ENCODE peak calls at places on chromosomes 16 and 17, in seven cellular contexts. I is stimulated activated naive CD8-positive, alpha-beta T cell treated with anti-CD3 and anti-CD28 coated beads, Interleukin-15, amount 100 ng/mL, for 72 hours; M is heart right ventricle; J is breast epithelium; C is GM13976; X is adrenal gland; P is uterus. E is an unnamed sample.

GRCh38 chr16:49365711-49366509 is 7.7 kb upstream of the C16orf78 start:
- DNase-seq in I (no peak), M (no peak), J (no peak), C (no peak), X (no peak), P (no peak), E (no peak)

GRCh38 chr17:9309216-9309615 is 266.4 kb downstream of the STX8 start:
- DNase-seq in I (no peak), M (no peak), J (no peak), C (no peak), X (no peak), P (no peak), E (no peak)

GRCh38 chr17:65035191-65035590 is 21.3 kb downstream of the GNA13 start:
- DNase-seq in I (no peak), M (no peak), J (no peak), C (no peak), X (no peak), P (no peak), E (no peak)

GRCh38 chr17:57985675-57985974 is 2.4 kb downstream of the VEZF1 start:
- DNase-seq in I (no peak), M (no peak), J (no peak), C (no peak), X (no peak), P (no peak), E (no peak)

GRCh38 chr16:10338426-10338825 is 47.4 kb upstream of the ATF7IP2 start:
- DNase-seq in I (no peak), M (peak), J (no peak), C (no peak), X (no peak), P (no peak), E (no peak)

GRCh38 chr16:50326835-50327465 is 41.8 kb downstream of the BRD7 start:
- DNase-seq in I (peak), M (no peak), J (no peak), C (peak), X (no peak), P (no peak), E (peak)

GRCh38 chr17:50290074-50290702 is 15.9 kb downstream of the TMEM92 start:
- DNase-seq in I (peak), M (peak), J (peak), C (no peak), X (peak), P (peak), E (no peak)

GRCh38 chr17:78852709-78853111 is 12.1 kb upstream of the USP36 start:
- DNase-seq in I (no peak), M (no peak), J (no peak), C (no peak), X (no peak), P (no peak), E (no peak)

GRCh38 chr17:31283841-31284240 is 13.2 kb downstream of the OMG start:
- DNase-seq in I (no peak), M (no peak), J (no peak), C (no peak), X (no peak), P (no peak), E (no peak)

GRCh38 chr16:81786321-81786720 is 7.2 kb downstream of the PLCG2 start:
- DNase-seq in I (no peak), M (no peak), J (no peak), C (no peak), X (no peak), P (no peak), E (no peak)

GRCh38 chr16:797120-797420 is 3.5 kb downstream of the GNG13 start:
- DNase-seq in I (no peak), M (no peak), J (no peak), C (no peak), X (no peak), P (no peak), E (no peak)

GRCh38 chr16:23896832-23897821 is 61.3 kb downstream of the PRKCB start:
- DNase-seq in I (no peak), M (no peak), J (no peak), C (no peak), X (no peak), P (no peak), E (no peak)

GRCh38 chr16:27729516-27730304 is 179.8 kb downstream of the KATNIP start:
- DNase-seq in I (no peak), M (peak), J (no peak), C (no peak), X (no peak), P (no peak), E (no peak)

GRCh38 chr17:13601776-13602551 is at the start of gene HS3ST3A1:
- DNase-seq in I (peak), M (peak), J (no peak), C (peak), X (peak), P (peak), E (no peak)

GRCh38 chr17:50920891-50921595 is 54.9 kb upstream of the TOB1 start:
- DNase-seq in I (no peak), M (no peak), J (no peak), C (no peak), X (no peak), P (no peak), E (no peak)

GRCh38 chr17:67245073-67245693 is at the start of gene HELZ:
- DNase-seq in I (peak), M (peak), J (peak), C (peak), X (peak), P (peak), E (peak)

GRCh38 chr17:76791053-76791980 is 53.4 kb downstream of the MFSD11 start:
- DNase-seq in I (peak), M (no peak), J (no peak), C (peak), X (peak), P (peak), E (no peak)

GRCh38 chr16:56354746-56355145 is 70.6 kb downstream of the AMFR start:
- DNase-seq in I (no peak), M (no peak), J (no peak), C (no peak), X (peak), P (peak), E (no peak)

GRCh38 chr16:4561565-4561964 is 5.4 kb downstream of the C16orf96 start:
- DNase-seq in I (no peak), M (no peak), J (no peak), C (no peak), X (no peak), P (no peak), E (no peak)

E was measured in naive thymus-derived CD4-positive, alpha-beta T cell.